ENCODE peak calls at places on chromosome 13, in nine cellular contexts. D is NCI-H2081; H is H9; Y is NCI-H1694; J is activated naive CD8-positive, alpha-beta T cell treated with anti-CD3 and anti-CD28 coated beads, Interleukin-2, amount 50 U/mL, for 24 hours; V is heart right ventricle; B is epithelial cell of esophagus; S is GOT3; M is activated CD4-positive, alpha-beta T cell treated with anti-CD3 and anti-CD28 coated beads for 48 hours. U is an unnamed sample.

GRCh38 chr13:43935878-43936277 is 56.2 kb downstream of the LACC1 start:
- DNase-seq in J (no peak), Y (no peak), D (no peak), M (no peak), S (no peak), B (no peak), V (no peak), H (no peak), U (no peak)

GRCh38 chr13:112657850-112658445 is 31.9 kb upstream of the ATP11A start:
- DNase-seq in B (peak; percentile 87), Y (no peak), H (peak; percentile 33), J (no peak), V (no peak), M (no peak), D (no peak), S (no peak), U (no peak)

GRCh38 chr13:57063007-57063406 is 77.7 kb upstream of the PRR20A start:
- DNase-seq in S (no peak), J (no peak), B (no peak), H (peak; percentile 27), Y (no peak), M (no peak), V (no peak), D (no peak), U (no peak)

GRCh38 chr13:79679334-79679733 is 198.4 kb downstream of the NDFIP2 start:
- DNase-seq in B (peak; percentile 82), S (no peak), M (peak; percentile 67), D (peak; percentile 61), J (peak; percentile 50), V (peak; percentile 77), Y (peak; percentile 78), H (peak; percentile 72), U (peak; percentile 14)

GRCh38 chr13:25214371-25215252 is 42.5 kb upstream of the AMER2 start:
- DNase-seq in H (no peak), B (peak; percentile 48), Y (no peak), D (no peak), J (no peak), V (peak; percentile 15), M (no peak), S (no peak), U (no peak)

GRCh38 chr13:74305876-74306275 is 171.7 kb upstream of the KLF12 start:
- DNase-seq in B (peak; percentile 47), D (no peak), H (peak; percentile 40), J (no peak), M (no peak), V (no peak), S (no peak), Y (no peak), U (no peak)

GRCh38 chr13:98972059-98972458 is 5.8 kb downstream of the DOCK9 start:
- DNase-seq in V (no peak), B (no peak), H (no peak), D (no peak), M (no peak), J (no peak), Y (no peak), S (no peak), U (no peak)

GRCh38 chr13:73141292-73141771 is 82.5 kb downstream of the KLF5 start:
- DNase-seq in M (no peak), D (peak; percentile 21), V (no peak), S (no peak), B (no peak), Y (no peak), J (no peak), H (no peak), U (no peak)

GRCh38 chr13:110233682-110234280 is 73.2 kb downstream of the COL4A1 start:
- DNase-seq in D (no peak), H (no peak), B (no peak), J (no peak), V (no peak), S (no peak), Y (no peak), M (no peak), U (no peak)

GRCh38 chr13:99308481-99309087 is 1.4 kb upstream of the GPR183 start:
- DNase-seq in M (no peak), H (no peak), D (no peak), V (no peak), Y (no peak), J (no peak), S (no peak), B (peak; percentile 43), U (no peak)

GRCh38 chr13:98507060-98507797 is 69.7 kb downstream of the STK24 start:
- DNase-seq in H (no peak), B (peak; percentile 77), J (no peak), Y (no peak), S (no peak), M (no peak), V (peak; percentile 80), D (peak; percentile 76), U (no peak)

GRCh38 chr13:70188567-70188966 is 80.3 kb upstream of the KLHL1 start:
- DNase-seq in J (no peak), V (no peak), B (peak; percentile 18), M (no peak), D (no peak), Y (no peak), H (no peak), S (no peak), U (no peak)

GRCh38 chr13:44088911-44089851 is 209.5 kb downstream of the LACC1 start:
- DNase-seq in Y (no peak), D (no peak), M (no peak), H (no peak), S (no peak), B (no peak), J (no peak), V (no peak), U (no peak)

GRCh38 chr13:65378943-65379519 is 1851.1 kb downstream of the PCDH9 start:
- DNase-seq in B (peak; percentile 5), Y (no peak), M (no peak), S (no peak), J (no peak), H (no peak), D (peak; percentile 25), V (no peak), U (no peak)

GRCh38 chr13:99425485-99426341 is 75.6 kb upstream of the TM9SF2 start:
- DNase-seq in M (peak; percentile 72), H (peak; percentile 24), V (no peak), Y (no peak), B (no peak), S (no peak), D (no peak), J (peak; percentile 77), U (peak; percentile 43)

GRCh38 chr13:113776231-113777125 is 17.5 kb downstream of the TMEM255B start:
- DNase-seq in V (no peak), J (no peak), S (no peak), B (no peak), Y (no peak), H (no peak), M (no peak), D (peak; percentile 10), U (no peak)

GRCh38 chr13:82947121-82948077 is 934.9 kb downstream of the SLITRK1 start:
- DNase-seq in M (no peak), S (no peak), D (no peak), Y (no peak), J (no peak), H (no peak), B (peak; percentile 25), V (no peak), U (no peak)

GRCh38 chr13:36192166-36192565 is 22.2 kb downstream of the SOHLH2 start:
- DNase-seq in V (no peak), B (no peak), S (no peak), M (no peak), J (no peak), H (no peak), D (peak; percentile 63), Y (no peak), U (no peak)

GRCh38 chr13:23504188-23504587 is 66.0 kb upstream of the TNFRSF19 start:
- DNase-seq in H (no peak), M (no peak), J (no peak), D (no peak), B (no peak), Y (no peak), S (no peak), V (no peak), U (no peak)

GRCh38 chr13:42969558-42970172 is 22.4 kb downstream of the EPSTI1 start:
- DNase-seq in V (peak; percentile 83), B (peak; percentile 76), S (no peak), Y (peak; percentile 35), J (peak; percentile 89), M (peak; percentile 90), D (peak; percentile 37), H (peak; percentile 82), U (peak; percentile 38)

GRCh38 chr13:41467546-41467945 is 10.2 kb downstream of the RGCC start:
- DNase-seq in M (no peak), B (no peak), H (no peak), V (no peak), Y (no peak), J (no peak), S (no peak), D (no peak), U (no peak)

GRCh38 chr13:106661236-106661635 is 93.3 kb upstream of the ARGLU1 start:
- DNase-seq in D (peak; percentile 31), Y (no peak), B (no peak), M (no peak), J (no peak), S (no peak), V (no peak), H (no peak), U (no peak)

U was measured in GDM1.